ENCODE peak calls at places on chromosome 19, in seven cellular contexts. I is omental fat pad, G is fibroblast of pulmonary artery, C is progenitor cell of endocrine pancreas, W is H9, H is bronchial epithelial cell, D is cardiac fibroblast. S is an unnamed sample.

GRCh38 chr19:45469132-45469834 is 1.5 kb downstream of the FOSB start:
- DNase-seq in D (peak; percentile 97), C (peak; percentile 83), I (no peak), H (peak; percentile 70), W (peak; percentile 95), G (peak; percentile 94), S (peak; percentile 93)

GRCh38 chr19:23241433-23241832 is 8.8 kb downstream of the ZNF724 start:
- DNase-seq in H (no peak), I (no peak), W (no peak), D (no peak), C (no peak), G (no peak), S (no peak)

GRCh38 chr19:45138303-45138751 is 22.5 kb downstream of the NKPD1 start:
- DNase-seq in C (no peak), D (no peak), I (no peak), G (no peak), H (no peak), W (no peak), S (no peak)

GRCh38 chr19:12792048-12792852 is 964 bp downstream of the JUNB start:
- DNase-seq in G (peak; percentile 60), C (no peak), I (no peak), W (peak; percentile 84), D (peak; percentile 66), H (no peak), S (peak; percentile 88)

GRCh38 chr19:869245-870177 is 10.0 kb downstream of the CFD start:
- DNase-seq in D (peak; percentile 96), I (no peak), W (no peak), H (peak; percentile 82), G (peak; percentile 89), C (no peak), S (no peak)

GRCh38 chr19:44757057-44757734 is 8.7 kb downstream of the BCL3 start:
- DNase-seq in D (peak; percentile 93), W (no peak), C (peak; percentile 30), G (peak; percentile 77), I (no peak), H (no peak), S (no peak)

GRCh38 chr19:31529121-31529520 is 179.9 kb upstream of the TSHZ3 start:
- DNase-seq in I (no peak), C (no peak), G (no peak), W (no peak), D (no peak), H (peak; percentile 2), S (no peak)

GRCh38 chr19:45160870-45161714 is at the start of gene NKPD1:
- DNase-seq in H (peak; percentile 34), C (peak; percentile 44), I (no peak), D (no peak), W (peak; percentile 67), G (no peak), S (peak; percentile 70)

GRCh38 chr19:55241935-55242464 is 13.4 kb upstream of the TMEM86B start:
- DNase-seq in D (no peak), G (no peak), W (no peak), C (no peak), I (no peak), H (no peak), S (no peak)

GRCh38 chr19:54530866-54531265 is 28.2 kb downstream of the LAIR2 start:
- DNase-seq in H (no peak), W (no peak), D (no peak), G (no peak), I (no peak), C (no peak), S (no peak)

GRCh38 chr19:53467503-53468262 is at the start of gene ZNF813:
- DNase-seq in C (peak; percentile 97), H (peak; percentile 66), W (peak; percentile 93), I (peak; percentile 98), D (peak; percentile 87), G (peak; percentile 87), S (peak; percentile 99)

GRCh38 chr19:15631817-15632216 is 8.9 kb upstream of the CYP4F3 start:
- DNase-seq in C (no peak), G (no peak), W (peak; percentile 40), D (peak; percentile 2), I (no peak), H (no peak), S (peak; percentile 30)
- TF ChIP-seq CTCF in C (no peak), G (peak; percentile 23), W (peak; percentile 45), D (peak; percentile 42), I (no peak), H (peak; percentile 51), S (no peak)

GRCh38 chr19:5041168-5042038 is 72.5 kb downstream of the KDM4B start:
- DNase-seq in W (no peak), H (no peak), C (no peak), I (no peak), D (no peak), G (no peak), S (peak; percentile 62)
- TF ChIP-seq CTCF in W (no peak), H (no peak), C (no peak), I (no peak), D (no peak), G (no peak), S (no peak)

GRCh38 chr19:50476224-50476942 is at the start of the genes EMC10 and GARIN5A:
- DNase-seq in D (peak; percentile 96), G (peak; percentile 96), W (peak; percentile 97), I (peak; percentile 73), C (peak; percentile 93), H (peak; percentile 76), S (peak; percentile 97)
- TF ChIP-seq CTCF in D (no peak), G (no peak), W (no peak), I (no peak), C (no peak), H (no peak), S (no peak)

DNA sequence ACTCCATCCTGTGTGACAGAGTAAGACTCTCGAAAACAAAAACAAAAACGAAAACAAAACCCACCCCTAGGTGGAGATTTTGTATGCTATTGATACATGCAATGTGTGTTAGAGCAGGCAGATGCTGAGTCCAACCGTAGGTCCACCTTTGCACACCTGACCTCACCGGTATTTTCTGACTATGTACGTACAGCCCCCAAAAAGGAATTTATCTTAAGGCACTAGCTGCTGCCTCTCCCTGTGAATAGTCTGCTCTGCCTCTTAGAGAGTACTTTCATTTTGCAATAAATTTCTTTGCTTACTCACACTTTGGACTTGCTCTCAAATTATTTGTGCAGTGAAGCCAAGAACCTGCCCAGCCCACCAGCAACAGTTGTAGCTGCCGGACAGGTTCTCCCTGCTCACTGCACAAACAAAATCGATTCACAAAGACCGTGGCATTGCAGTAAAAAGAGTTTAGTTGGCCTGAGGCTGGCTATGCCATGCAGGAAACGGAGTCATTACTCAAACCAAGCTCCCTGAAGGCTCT is 8.2 kb upstream of the ZNF77 start:
- DNase-seq in H (peak; percentile 91), W (no peak), C (peak; percentile 45), D (peak; percentile 32), G (no peak), I (no peak), S (no peak)
- TF ChIP-seq CTCF in H (peak; percentile 43), W (peak; percentile 21), C (peak; percentile 47), D (no peak), G (no peak), I (no peak), S (no peak)

DNA sequence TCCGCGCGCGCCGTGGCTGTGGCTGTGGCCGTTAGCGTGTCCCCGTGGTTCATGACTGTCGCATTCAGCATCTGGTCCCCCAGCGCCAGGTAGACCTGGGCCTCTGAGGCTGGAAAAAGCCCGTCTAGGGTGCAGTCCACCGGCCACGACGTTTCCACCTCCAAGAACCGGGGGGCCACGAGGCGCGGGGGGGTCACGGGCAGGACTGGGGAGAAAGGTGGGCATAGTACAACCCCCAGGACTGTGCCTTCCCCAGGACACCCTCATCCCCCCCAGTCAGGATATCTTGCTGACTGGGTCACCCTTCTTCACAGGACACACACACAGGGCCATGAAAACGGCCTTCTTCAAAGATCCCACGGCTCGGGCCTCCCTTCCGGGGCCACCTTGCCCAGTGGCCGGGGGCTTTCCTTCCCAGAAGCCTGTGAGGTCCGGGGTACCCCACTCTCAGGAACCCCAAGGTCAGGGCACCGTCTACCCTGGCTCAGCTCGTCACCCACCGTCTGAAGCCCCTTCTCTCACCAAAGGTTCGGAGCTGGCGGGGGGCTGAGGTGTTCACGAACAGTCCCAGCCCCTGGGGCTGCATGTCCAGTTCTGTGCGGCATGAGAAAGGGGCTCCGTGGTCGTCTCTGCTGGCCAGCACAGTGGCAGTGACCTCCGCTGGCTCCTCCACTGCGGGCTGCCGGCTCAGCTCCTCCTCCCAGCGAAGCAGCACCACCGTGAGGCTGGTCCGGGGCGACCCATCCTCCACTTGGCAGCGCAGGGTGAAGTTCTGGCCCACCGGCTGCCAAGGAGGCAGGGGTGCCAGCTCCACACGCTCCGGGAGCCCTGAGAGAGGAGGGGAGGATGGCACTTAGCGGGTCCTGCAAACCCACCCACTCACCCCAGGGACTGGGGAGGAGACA is 2.1 kb upstream of the RAVER1 start:
- DNase-seq in G (no peak), I (no peak), H (no peak), W (peak; percentile 52), D (no peak), C (no peak), S (no peak)
- TF ChIP-seq CTCF in G (no peak), I (no peak), H (no peak), W (peak; percentile 29), D (no peak), C (no peak), S (no peak)

DNA sequence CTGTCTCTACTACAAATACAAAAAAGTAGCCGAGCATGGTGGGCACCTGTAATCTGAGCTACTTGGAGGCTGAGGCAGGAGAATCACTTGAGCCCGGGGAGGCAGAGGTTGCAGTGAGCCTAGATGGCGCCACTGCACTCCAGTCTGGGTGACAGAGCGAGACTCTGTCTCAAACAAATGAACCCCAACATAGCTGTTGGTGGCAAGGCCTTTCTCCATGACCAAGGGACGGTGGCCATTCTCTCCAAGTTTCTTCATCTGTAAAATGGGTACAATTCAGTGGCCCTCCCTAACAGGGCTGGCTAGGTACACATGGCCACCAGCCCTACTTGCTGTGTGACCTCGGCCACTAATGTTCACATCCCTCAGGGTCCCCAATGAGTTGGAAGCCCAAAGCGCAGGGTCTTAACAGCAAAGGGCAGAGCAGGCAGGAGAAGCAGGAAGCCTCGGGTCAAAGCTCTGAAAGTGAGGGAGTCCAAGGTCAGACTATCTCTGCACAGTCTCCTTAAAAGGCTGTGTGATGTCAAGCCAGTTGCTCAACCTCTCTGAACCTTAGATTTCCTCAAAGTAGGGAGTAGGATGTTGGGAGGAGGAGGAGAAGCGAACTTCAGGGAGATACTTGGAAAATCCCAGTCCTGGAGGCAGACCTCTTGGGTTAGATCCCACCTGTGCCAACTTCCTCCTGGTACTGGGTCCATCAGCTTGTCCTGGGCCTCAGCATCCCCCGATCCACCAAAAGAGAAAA is 2.7 kb downstream of the JUND start:
- DNase-seq in C (no peak), D (peak; percentile 51), W (no peak), G (peak; percentile 55), H (no peak), I (no peak), S (no peak)
- TF ChIP-seq CTCF in C (peak; percentile 48), D (peak; percentile 37), W (peak; percentile 59), G (peak; percentile 33), H (peak; percentile 43), I (no peak), S (no peak)